ENCODE peak calls at places on chromosomes 3 and 15, in nine cellular contexts. F, Q, M, I, O, Y, P, V and X are unnamed samples. For H3K27me3, the result is how much of the 10 kb centered on the place peaks cover.

GRCh38 chr15:92393994-92394326 is 279 bp downstream of the ST8SIA2 start:
- DNase-seq in P (peak), O (no peak), F (no peak), V (no peak), I (no peak), Q (peak), Y (no peak), M (no peak), X (no peak)

GRCh38 chr3:150177673-150178378 is 207.1 kb upstream of the PFN2 start:
- DNase-seq in M (no peak), V (peak), Q (no peak), F (no peak), P (no peak), O (peak), I (peak), Y (no peak), X (peak)

GRCh38 chr3:196639517-196640500 is at the start of gene NRROS:
- DNase-seq in O (peak), Q (peak), Y (peak), V (peak), F (peak), I (peak), M (peak), P (peak), X (no peak)

GRCh38 chr3:66195347-66195783 is 25.4 kb upstream of the SLC25A26 start:
- DNase-seq in O (peak), I (peak), P (peak), V (peak), F (peak), M (peak), Y (peak), Q (peak), X (peak)

GRCh38 chr15:33910741-33911140 is 57.6 kb upstream of the CHRM5 start:
- DNase-seq in V (peak), Q (no peak), Y (no peak), F (no peak), M (no peak), O (peak), I (peak), P (no peak), X (no peak)

GRCh38 chr3:42025388-42026138 is 63.7 kb upstream of the ULK4 start:
- DNase-seq in F (peak), P (peak), Y (peak), M (peak), V (peak), I (peak), Q (peak), O (peak), X (peak)

GRCh38 chr15:100114100-100114499 is 227.7 kb downstream of the ADAMTS17 start:
- DNase-seq in P (no peak), M (peak), Q (no peak), F (peak), V (peak), I (peak), Y (no peak), O (peak), X (no peak)

GRCh38 chr15:89400997-89401590 is 66.5 kb upstream of the POLG start:
- DNase-seq in F (no peak), M (no peak), Q (no peak), V (no peak), O (no peak), I (no peak), P (no peak), Y (no peak), X (no peak)

DNA sequence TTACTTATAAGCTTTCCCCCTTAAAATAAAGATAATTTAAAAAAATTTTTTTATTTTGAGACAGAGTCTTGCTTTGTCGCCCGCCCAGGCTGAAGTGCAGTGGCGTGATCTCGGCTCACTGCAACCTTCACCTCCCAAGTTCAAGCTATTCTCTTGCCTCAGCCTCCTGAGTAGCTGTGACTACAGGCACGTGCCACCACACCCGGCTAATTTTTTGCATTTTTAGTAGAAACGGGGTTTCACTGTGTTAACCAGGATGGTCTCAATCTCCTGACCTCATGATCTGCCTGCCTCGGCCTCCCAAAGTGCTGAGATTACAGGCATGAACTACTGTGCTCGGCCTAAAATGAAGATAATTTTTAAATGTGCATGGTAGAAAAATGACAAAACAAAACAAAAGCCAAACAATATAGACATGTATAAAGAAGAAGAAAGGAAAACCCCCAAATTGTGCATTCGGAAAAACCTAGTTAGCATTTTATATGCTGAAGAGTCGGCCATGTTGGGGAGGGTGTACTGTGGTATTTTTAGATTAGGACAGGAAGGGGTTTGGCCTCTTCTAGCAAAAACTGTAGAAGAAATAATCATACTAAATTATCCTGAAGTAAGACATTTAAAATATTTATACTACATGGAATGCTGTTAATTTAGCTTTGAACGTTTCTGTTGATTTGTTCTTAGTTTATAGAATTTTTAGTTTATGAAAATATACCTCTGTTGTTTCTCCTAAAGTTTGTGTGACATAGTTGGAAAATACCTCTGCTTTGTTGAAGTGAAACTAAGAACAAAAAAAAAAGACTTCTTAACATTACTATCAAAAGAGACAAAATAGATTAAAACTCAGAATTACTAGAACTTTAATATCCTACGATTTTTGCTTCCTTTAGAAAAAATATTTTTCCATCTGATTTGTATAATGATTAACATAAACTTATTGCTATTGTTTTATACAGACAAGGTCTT is 7.4 kb downstream of the APPL1 start:
- DNase-seq in O (no peak), Q (no peak), Y (no peak), M (no peak), F (no peak), P (no peak), V (no peak), I (no peak), X (no peak)
- H3K4me3 ChIP-seq in O (no peak), Q (no peak), Y (no peak), M (no peak), F (no peak), P (no peak), V (no peak), I (no peak), X (no peak)

DNA sequence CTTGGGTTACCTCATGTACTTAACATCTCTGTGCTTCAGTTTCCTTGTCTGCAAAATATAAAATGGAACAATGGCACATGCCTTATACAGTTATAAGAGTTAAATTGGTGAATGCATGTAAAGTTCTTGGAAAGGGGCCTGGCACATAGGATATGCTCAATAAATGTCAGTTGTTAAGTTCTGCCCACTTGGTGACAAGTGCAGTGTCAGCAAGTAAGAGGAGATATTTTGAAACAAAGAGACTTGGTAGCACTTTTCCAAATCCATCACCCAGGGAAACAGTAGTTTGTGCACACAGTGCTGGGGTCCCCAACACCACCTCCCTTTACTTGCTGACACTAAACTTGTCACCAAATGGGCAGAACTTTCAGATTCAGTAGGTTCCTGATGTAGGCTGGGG is 19.1 kb downstream of the LRRC31 start:
- DNase-seq in Q (no peak), V (no peak), O (no peak), F (no peak), Y (no peak), M (no peak), I (no peak), P (no peak), X (no peak)
- H3K27me3 ChIP-seq in Q (under half), V (under half), O (under half), F (under half), Y (under half), M (under half), I (under half), P (under half), X (under half)

DNA sequence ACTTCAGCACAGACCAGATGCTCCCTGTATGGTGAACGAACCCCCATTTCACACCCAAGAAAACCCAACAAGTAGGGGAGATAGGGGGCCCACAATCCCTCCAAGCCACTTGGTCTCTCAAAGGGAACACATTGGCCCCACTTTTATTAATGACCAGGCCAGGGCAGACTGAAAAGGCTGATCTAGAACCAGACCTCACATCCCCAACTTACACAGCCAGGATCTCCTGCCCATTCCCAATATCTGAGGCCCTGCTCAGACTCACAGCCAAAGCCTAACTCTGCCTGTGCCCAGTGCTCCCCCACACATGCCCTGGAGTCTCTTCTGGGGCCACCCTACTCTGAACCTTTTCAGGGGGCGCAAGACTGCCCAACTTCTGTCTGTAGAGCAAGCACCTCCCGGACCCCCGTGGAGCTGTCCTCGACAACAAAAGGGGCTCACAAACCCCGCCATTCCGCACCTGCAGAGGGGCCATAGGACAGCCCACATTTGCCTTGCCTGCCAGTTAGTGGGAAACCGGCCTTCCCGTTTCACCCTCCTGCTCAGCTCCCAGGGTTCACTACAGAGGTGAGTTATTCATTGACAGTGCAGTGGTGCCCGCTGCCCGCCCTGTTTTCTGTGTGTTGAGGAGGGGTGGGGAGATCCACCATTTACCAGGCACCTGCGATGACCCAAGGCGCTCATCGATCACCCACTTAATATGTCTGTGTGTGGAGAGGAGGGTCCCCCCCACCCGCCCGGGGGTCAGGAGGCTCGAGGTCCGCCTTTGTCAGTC is 1.6 kb downstream of the PLXNB1 start:
- DNase-seq in F (peak), M (no peak), Q (peak), O (no peak), P (peak), I (peak), V (no peak), Y (peak), X (no peak)
- H3K4me3 ChIP-seq in F (peak), M (peak), Q (peak), O (peak), P (peak), I (peak), V (peak), Y (peak), X (peak)

GRCh38 chr3:193129607-193130006 is 111.4 kb upstream of the PLAAT1 start:
- DNase-seq in O (no peak), Y (peak), F (no peak), P (peak), M (no peak), I (no peak), V (no peak), Q (no peak), X (no peak)

GRCh38 chr3:193134895-193135294 is 106.1 kb upstream of the PLAAT1 start:
- DNase-seq in I (peak), M (no peak), F (no peak), O (peak), V (peak), Q (no peak), P (no peak), Y (no peak), X (peak)

GRCh38 chr3:193132247-193132646 is 108.8 kb upstream of the PLAAT1 start:
- DNase-seq in O (no peak), F (no peak), M (no peak), Q (no peak), V (no peak), I (peak), P (no peak), Y (no peak), X (no peak)

GRCh38 chr3:193130576-193130975 is 110.4 kb upstream of the PLAAT1 start:
- DNase-seq in M (no peak), Q (no peak), O (no peak), V (no peak), F (no peak), I (no peak), Y (no peak), P (no peak), X (no peak)

DNA sequence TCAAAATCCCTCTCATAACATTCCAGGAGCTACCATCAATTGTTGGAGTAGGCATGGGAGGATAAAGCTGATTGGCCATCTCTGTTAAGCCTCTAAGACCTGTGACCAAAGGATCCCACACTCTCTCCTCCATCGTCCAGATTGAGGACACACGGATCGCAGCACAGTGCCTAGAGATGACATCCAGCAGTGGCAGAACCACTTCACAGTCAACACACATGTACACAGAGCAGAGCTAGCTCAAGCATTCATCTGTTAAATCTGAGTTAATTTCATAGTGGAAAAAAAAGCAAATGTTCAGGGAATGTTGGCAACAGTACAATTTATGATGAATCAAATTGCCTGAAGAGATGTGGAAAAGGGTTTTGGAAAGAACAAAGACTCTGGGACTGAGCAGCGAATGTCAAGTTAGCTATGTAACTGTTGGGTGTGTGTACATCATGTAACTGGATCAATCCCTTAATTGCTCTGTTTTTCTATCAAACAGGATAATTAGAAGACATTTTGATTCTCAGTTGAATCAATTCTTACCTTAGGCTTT is 108.0 kb upstream of the PLAAT1 start:
- DNase-seq in P (no peak), I (peak), M (no peak), V (peak), O (no peak), Q (no peak), F (no peak), Y (no peak), X (no peak)
- H3K27me3 ChIP-seq in P (under half), I (under half), M (under half), V (under half), O (under half), Q (under half), F (under half), Y (under half), X (under half)

DNA sequence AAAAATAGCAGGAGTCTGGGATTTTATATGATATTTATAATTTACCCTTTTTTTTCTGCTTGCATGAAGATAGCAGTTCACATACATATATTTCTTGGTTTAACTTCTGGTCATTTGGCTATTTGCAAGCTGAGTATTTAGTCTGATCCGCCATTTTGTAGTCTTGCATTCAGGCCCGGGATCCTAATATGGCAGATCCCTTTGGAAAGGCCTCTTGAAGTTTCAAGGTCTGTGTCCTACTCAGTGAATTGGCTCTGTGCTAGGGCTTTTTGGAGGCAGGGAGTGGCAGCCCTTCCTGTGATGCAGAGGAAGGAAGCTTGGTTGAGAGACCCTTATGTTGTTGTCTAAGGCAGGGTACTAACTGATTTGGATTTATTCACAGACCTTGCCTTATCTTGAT is 2.9 kb downstream of the SNRPN start:
- DNase-seq in P (peak), V (no peak), I (no peak), Y (no peak), M (no peak), F (no peak), Q (no peak), O (no peak), X (no peak)
- H3K4me3 ChIP-seq in P (peak), V (no peak), I (no peak), Y (peak), M (no peak), F (no peak), Q (peak), O (peak), X (no peak)